ENCODE peak calls at places on chromosomes 3 and 15, in five cellular contexts. O is NCI-H446, P is right cardiac atrium, B is GOT3, X is globus pallidus. N is an unnamed sample.

GRCh38 chr3:26621891-26622633 is 510 bp upstream of the LRRC3B start:
- DNase-seq in O (no peak), P (no peak), B (no peak), X (no peak), N (no peak)

GRCh38 chr3:15983232-15983631 is 185.5 kb upstream of the ANKRD28 start:
- DNase-seq in O (no peak), P (no peak), B (peak; percentile 44), X (no peak), N (no peak)

GRCh38 chr3:124200336-124200901 is 208.5 kb upstream of the ROPN1 start:
- DNase-seq in O (no peak), P (no peak), B (no peak), X (no peak), N (no peak)

GRCh38 chr3:186414735-186415419 is 52.8 kb upstream of the DGKG start:
- DNase-seq in O (no peak), P (no peak), B (peak; percentile 22), X (no peak), N (no peak)

GRCh38 chr3:5563537-5564277 is 376.2 kb downstream of the EDEM1 start:
- DNase-seq in O (no peak), P (no peak), B (no peak), X (no peak), N (no peak)

GRCh38 chr3:13346481-13347389 is 73.4 kb downstream of the NUP210 start:
- DNase-seq in O (no peak), P (peak; percentile 59), B (no peak), X (no peak), N (peak; percentile 40)

GRCh38 chr15:61831505-61831921 is 228.7 kb downstream of the VPS13C start:
- DNase-seq in O (no peak), P (no peak), B (no peak), X (no peak), N (no peak)

GRCh38 chr3:179148446-179149238 is 485 bp downstream of the PIK3CA start:
- DNase-seq in O (peak; percentile 38), P (peak; percentile 77), B (peak; percentile 63), X (peak; percentile 35), N (peak; percentile 60)

GRCh38 chr3:53114412-53115074 is 15.7 kb downstream of the RFT1 start:
- DNase-seq in O (no peak), P (no peak), B (no peak), X (no peak), N (no peak)

GRCh38 chr15:37375529-37375928 is 275.2 kb upstream of the MEIS2 start:
- DNase-seq in O (no peak), P (no peak), B (no peak), X (no peak), N (no peak)

GRCh38 chr15:80234883-80235282 is 17.1 kb downstream of the CTXND1 start:
- DNase-seq in O (peak; percentile 2), P (peak; percentile 62), B (no peak), X (no peak), N (peak; percentile 29)

GRCh38 chr3:120460862-120461261 is 10.1 kb upstream of the FSTL1 start:
- DNase-seq in O (no peak), P (no peak), B (no peak), X (no peak), N (no peak)

GRCh38 chr3:75983609-75984290 is 198.4 kb upstream of the ZNF717 start:
- DNase-seq in O (no peak), P (no peak), B (no peak), X (no peak), N (no peak)

GRCh38 chr15:29139072-29139471 is 130.6 kb downstream of the NSMCE3 start:
- DNase-seq in O (no peak), P (no peak), B (no peak), X (no peak), N (no peak)

GRCh38 chr15:76071816-76072215 is 12.0 kb downstream of the TMEM266 start:
- DNase-seq in O (no peak), P (no peak), B (no peak), X (no peak), N (no peak)

GRCh38 chr3:105649469-105649868 is 219.3 kb downstream of the CBLB start:
- DNase-seq in O (no peak), P (no peak), B (no peak), X (no peak), N (no peak)

GRCh38 chr15:80844011-80844732 is 65.0 kb downstream of the CEMIP start:
- DNase-seq in O (no peak), P (no peak), B (no peak), X (no peak), N (no peak)

GRCh38 chr15:101137312-101137940 is 114.4 kb downstream of the CHSY1 start:
- DNase-seq in O (no peak), P (no peak), B (no peak), X (no peak), N (no peak)

GRCh38 chr15:26974120-26974780 is 3.3 kb downstream of the GABRG3 start:
- DNase-seq in O (peak; percentile 13), P (no peak), B (no peak), X (no peak), N (no peak)

GRCh38 chr15:49155834-49156627 is 632 bp upstream of the COPS2 start:
- DNase-seq in O (no peak), P (no peak), B (no peak), X (no peak), N (peak; percentile 39)

GRCh38 chr3:119350114-119350513 is 55.9 kb downstream of the ARHGAP31 start:
- DNase-seq in O (no peak), P (peak; percentile 60), B (no peak), X (no peak), N (peak; percentile 52)

GRCh38 chr3:156304406-156304805 is 184.0 kb downstream of the KCNAB1 start:
- DNase-seq in O (peak; percentile 26), P (no peak), B (no peak), X (no peak), N (no peak)

GRCh38 chr3:162769559-162769958 is 1273.0 kb downstream of the OTOL1 start:
- DNase-seq in O (no peak), P (no peak), B (no peak), X (no peak), N (no peak)

GRCh38 chr3:25594007-25594502 is 70.7 kb downstream of the TOP2B start:
- DNase-seq in O (peak; percentile 55), P (peak; percentile 70), B (no peak), X (peak; percentile 45), N (peak; percentile 39)

N was measured in left cardiac atrium.